ENCODE peak calls at places on chromosomes 1 and 21, in seven cellular contexts. W, U, C, Z, F, O and B are unnamed samples.

GRCh38 chr1:161838885-161839284 is 72.8 kb downstream of the ATF6 start:
- DNase-seq in W (no peak), U (no peak), C (no peak), Z (no peak), F (no peak), O (no peak), B (no peak)

GRCh38 chr1:30652151-30652915 is 71.1 kb downstream of the MATN1 start:
- DNase-seq in W (no peak), U (no peak), C (no peak), Z (no peak), F (peak; percentile 90), O (peak; percentile 33), B (no peak)

GRCh38 chr1:198669023-198669698 is 30.3 kb downstream of the PTPRC start:
- DNase-seq in W (peak; percentile 29), U (peak; percentile 91), C (no peak), Z (no peak), F (no peak), O (peak; percentile 38), B (peak; percentile 91)

GRCh38 chr1:15803380-15803779 is 4.1 kb downstream of the UQCRHL start:
- DNase-seq in W (no peak), U (no peak), C (no peak), Z (no peak), F (peak; percentile 32), O (peak; percentile 40), B (no peak)

GRCh38 chr1:228345201-228345930 is 61.3 kb downstream of the TRIM11 start:
- DNase-seq in W (no peak), U (no peak), C (no peak), Z (no peak), F (no peak), O (no peak), B (no peak)

GRCh38 chr1:22488319-22488718 is 36.7 kb downstream of the ZBTB40 start:
- DNase-seq in W (no peak), U (no peak), C (no peak), Z (no peak), F (no peak), O (no peak), B (no peak)

GRCh38 chr1:32703479-32704291 is 1.1 kb upstream of the SYNC start:
- DNase-seq in W (no peak), U (peak; percentile 59), C (no peak), Z (no peak), F (no peak), O (peak; percentile 22), B (peak; percentile 74)

GRCh38 chr1:58573705-58574591 is 3.1 kb downstream of the TACSTD2 start:
- DNase-seq in W (no peak), U (peak; percentile 92), C (peak; percentile 25), Z (no peak), F (no peak), O (peak; percentile 84), B (peak; percentile 90)

GRCh38 chr1:1239624-1240347 is 6.7 kb downstream of the C1QTNF12 start:
- DNase-seq in W (no peak), U (no peak), C (no peak), Z (no peak), F (no peak), O (no peak), B (no peak)

GRCh38 chr1:44227211-44227610 is 13.9 kb downstream of the DMAP1 start:
- DNase-seq in W (no peak), U (no peak), C (no peak), Z (no peak), F (no peak), O (no peak), B (peak; percentile 53)

GRCh38 chr1:91929246-91929645 is 20.0 kb upstream of the BRDT start:
- DNase-seq in W (no peak), U (no peak), C (no peak), Z (no peak), F (no peak), O (no peak), B (no peak)

GRCh38 chr1:207050768-207051614 is at the start of gene YOD1:
- DNase-seq in W (peak; percentile 88), U (peak; percentile 87), C (peak; percentile 86), Z (peak; percentile 78), F (peak; percentile 95), O (peak; percentile 88), B (peak; percentile 95)

GRCh38 chr1:22673486-22674409 is 20.7 kb downstream of the C1QB start:
- DNase-seq in W (no peak), U (peak; percentile 39), C (peak; percentile 27), Z (no peak), F (peak; percentile 38), O (peak; percentile 71), B (peak; percentile 62)

GRCh38 chr1:110164951-110165350 is 14.7 kb downstream of the SLC6A17 start:
- DNase-seq in W (no peak), U (no peak), C (no peak), Z (no peak), F (no peak), O (no peak), B (no peak)

GRCh38 chr1:154207262-154207661 is 1.1 kb upstream of the CFAP141 start:
- DNase-seq in W (no peak), U (no peak), C (no peak), Z (no peak), F (no peak), O (no peak), B (no peak)

GRCh38 chr1:172588296-172589291 is 55.6 kb downstream of the SUCO start:
- DNase-seq in W (no peak), U (peak; percentile 86), C (no peak), Z (no peak), F (no peak), O (no peak), B (peak; percentile 66)

GRCh38 chr1:167987174-167987573 is 50.3 kb upstream of the MPC2 start:
- DNase-seq in W (no peak), U (peak; percentile 59), C (no peak), Z (no peak), F (no peak), O (no peak), B (peak; percentile 22)

GRCh38 chr1:235157150-235157549 is 3.9 kb downstream of the RBM34 start:
- DNase-seq in W (no peak), U (no peak), C (no peak), Z (no peak), F (no peak), O (no peak), B (no peak)

GRCh38 chr1:226679853-226680516 is 59.1 kb downstream of the ITPKB start:
- DNase-seq in W (peak; percentile 78), U (no peak), C (peak; percentile 73), Z (peak; percentile 67), F (no peak), O (peak; percentile 75), B (peak; percentile 35)

GRCh38 chr1:18773753-18774152 is 85.7 kb downstream of the TAS1R2 start:
- DNase-seq in W (no peak), U (no peak), C (no peak), Z (no peak), F (no peak), O (no peak), B (no peak)

GRCh38 chr21:32790626-32791025 is 19.1 kb upstream of the PAXBP1 start:
- DNase-seq in W (no peak), U (no peak), C (no peak), Z (no peak), F (no peak), O (no peak), B (no peak)

GRCh38 chr21:27804515-27804914 is 837.6 kb upstream of the ADAMTS5 start:
- DNase-seq in W (no peak), U (no peak), C (no peak), Z (no peak), F (no peak), O (no peak), B (no peak)

GRCh38 chr1:11802616-11802972 is 3.2 kb downstream of the MTHFR start:
- DNase-seq in W (no peak), U (no peak), C (no peak), Z (no peak), F (no peak), O (no peak), B (no peak)

GRCh38 chr1:205396972-205397616 is 24.8 kb downstream of the LEMD1 start:
- DNase-seq in W (no peak), U (peak; percentile 52), C (no peak), Z (no peak), F (peak; percentile 67), O (peak; percentile 39), B (peak; percentile 64)

GRCh38 chr1:26079178-26079563 is 11.7 kb upstream of the TRIM63 start:
- DNase-seq in W (no peak), U (no peak), C (no peak), Z (no peak), F (no peak), O (no peak), B (no peak)

GRCh38 chr1:201476670-201477344 is 7.8 kb upstream of the PHLDA3 start:
- DNase-seq in W (no peak), U (peak; percentile 99), C (no peak), Z (no peak), F (no peak), O (peak; percentile 48), B (peak; percentile 99)

GRCh38 chr1:66576645-66577044 is 42.7 kb downstream of the SGIP1 start:
- DNase-seq in W (no peak), U (no peak), C (no peak), Z (no peak), F (no peak), O (no peak), B (peak; percentile 33)

GRCh38 chr1:183804916-183805734 is at the start of gene RGL1:
- DNase-seq in W (no peak), U (peak; percentile 75), C (peak; percentile 5), Z (no peak), F (peak; percentile 46), O (peak; percentile 60), B (peak; percentile 96)

GRCh38 chr21:25970254-25970930 is 200.2 kb downstream of the APP start:
- DNase-seq in W (no peak), U (no peak), C (no peak), Z (no peak), F (no peak), O (no peak), B (peak; percentile 51)